ENCODE peak calls at places on chromosomes 11 and 22, in eight cellular contexts. B, J, X, V, E, Y, N and A are unnamed samples.

GRCh38 chr11:77187776-77188175 is 59.7 kb downstream of the MYO7A start:
- DNase-seq in B (no peak), J (no peak), X (no peak), V (no peak), E (no peak), Y (no peak), N (no peak), A (no peak)

GRCh38 chr11:2820976-2821375 is 64.6 kb downstream of the CDKN1C start:
- DNase-seq in B (no peak), J (no peak), X (no peak), V (no peak), E (no peak), Y (no peak), N (no peak), A (no peak)

GRCh38 chr11:93085097-93085496 is 112.7 kb downstream of the SLC36A4 start:
- DNase-seq in B (no peak), J (no peak), X (peak), V (no peak), E (no peak), Y (no peak), N (no peak), A (no peak)

GRCh38 chr22:39949964-39950737 is 10.0 kb upstream of the TMA7B start:
- DNase-seq in B (no peak), J (no peak), X (no peak), V (no peak), E (no peak), Y (no peak), N (no peak), A (no peak)

GRCh38 chr22:37197451-37198289 is 9.6 kb upstream of the C1QTNF6 start:
- DNase-seq in B (no peak), J (peak), X (peak), V (peak), E (no peak), Y (no peak), N (no peak), A (peak)

GRCh38 chr22:37095113-37095512 is 14.4 kb downstream of the TMPRSS6 start:
- DNase-seq in B (no peak), J (no peak), X (no peak), V (no peak), E (no peak), Y (no peak), N (no peak), A (no peak)

GRCh38 chr11:68666854-68667253 is 17.5 kb upstream of the GAL start:
- DNase-seq in B (no peak), J (no peak), X (no peak), V (no peak), E (peak), Y (no peak), N (no peak), A (no peak)

GRCh38 chr11:10638285-10638684 is 55.3 kb downstream of the IRAG1 start:
- DNase-seq in B (peak), J (no peak), X (peak), V (no peak), E (no peak), Y (no peak), N (no peak), A (no peak)

GRCh38 chr11:86579406-86579731 is 93.0 kb downstream of the ME3 start:
- DNase-seq in B (no peak), J (no peak), X (no peak), V (no peak), E (no peak), Y (no peak), N (no peak), A (no peak)

GRCh38 chr11:113906038-113906437 is 1.4 kb downstream of the HTR3B start:
- DNase-seq in B (no peak), J (no peak), X (peak), V (peak), E (peak), Y (no peak), N (peak), A (peak)

GRCh38 chr22:38776086-38776485 is 17.9 kb downstream of the DNAL4 start:
- DNase-seq in B (no peak), J (no peak), X (no peak), V (no peak), E (no peak), Y (no peak), N (no peak), A (no peak)

GRCh38 chr22:46081831-46082210 is 68.5 kb upstream of the PPARA start:
- DNase-seq in B (no peak), J (peak), X (no peak), V (no peak), E (peak), Y (no peak), N (no peak), A (no peak)

GRCh38 chr11:65280646-65281045 is 18.9 kb downstream of the POLA2 start:
- DNase-seq in B (no peak), J (no peak), X (no peak), V (no peak), E (no peak), Y (no peak), N (no peak), A (peak)

GRCh38 chr11:65275906-65276305 is 14.1 kb downstream of the POLA2 start:
- DNase-seq in B (no peak), J (no peak), X (no peak), V (no peak), E (no peak), Y (no peak), N (no peak), A (no peak)

GRCh38 chr11:65279713-65280459 is 18.1 kb downstream of the POLA2 start:
- DNase-seq in B (peak), J (no peak), X (peak), V (peak), E (no peak), Y (peak), N (no peak), A (peak)

GRCh38 chr11:65277878-65278277 is 16.1 kb downstream of the POLA2 start:
- DNase-seq in B (no peak), J (no peak), X (no peak), V (no peak), E (no peak), Y (no peak), N (no peak), A (no peak)

DNA sequence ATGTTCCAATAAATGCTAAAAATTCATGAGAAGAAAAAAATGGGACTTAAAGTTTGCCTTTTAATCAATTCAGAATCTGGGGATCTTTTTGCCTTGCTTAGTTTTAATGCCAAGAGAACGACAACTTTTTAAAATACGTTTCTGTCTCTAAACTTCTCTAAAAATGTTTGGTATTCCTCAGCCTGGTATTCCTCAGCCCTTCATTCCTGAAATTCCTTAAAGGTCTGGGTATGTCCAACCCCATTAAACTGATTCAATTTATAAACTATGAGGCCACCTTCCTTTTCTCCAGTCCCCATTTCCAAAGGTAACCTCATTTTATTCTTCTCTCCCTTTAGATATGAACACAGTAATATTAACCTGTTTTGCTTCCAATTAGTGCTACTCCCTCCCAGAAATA is 16.6 kb downstream of the POLA2 start:
- DNase-seq in B (no peak), J (no peak), X (no peak), V (no peak), E (no peak), Y (no peak), N (peak), A (no peak)
- H3K4me3 ChIP-seq in B (no peak), J (no peak), X (no peak), V (no peak), E (no peak), Y (no peak), N (no peak), A (no peak)

GRCh38 chr11:7413961-7414728 is 71.2 kb upstream of the OLFML1 start:
- DNase-seq in B (no peak), J (no peak), X (no peak), V (no peak), E (peak), Y (no peak), N (peak), A (no peak)
- TF ChIP-seq CTCF in B (no peak), J (no peak), X (no peak), V (no peak), E (peak), Y (no peak), N (peak), A (no peak)

GRCh38 chr11:47720651-47721050 is 5.5 kb upstream of the AGBL2 start:
- DNase-seq in B (no peak), J (no peak), X (no peak), V (no peak), E (no peak), Y (no peak), N (no peak), A (no peak)
- H3K4me3 ChIP-seq in B (no peak), J (no peak), X (no peak), V (no peak), E (no peak), Y (no peak), N (no peak), A (no peak)

GRCh38 chr22:49091917-49092545 is 735.6 kb downstream of the BRD1 start:
- DNase-seq in B (no peak), J (no peak), X (no peak), V (no peak), E (no peak), Y (no peak), N (no peak), A (no peak)

GRCh38 chr22:49088801-49089791 is 738.6 kb downstream of the BRD1 start:
- DNase-seq in B (no peak), J (no peak), X (no peak), V (no peak), E (no peak), Y (no peak), N (no peak), A (no peak)

GRCh38 chr22:49091451-49091850 is 736.2 kb downstream of the BRD1 start:
- DNase-seq in B (no peak), J (no peak), X (no peak), V (no peak), E (no peak), Y (no peak), N (no peak), A (no peak)

GRCh38 chr22:49090061-49090852 is 737.4 kb downstream of the BRD1 start:
- DNase-seq in B (no peak), J (no peak), X (no peak), V (no peak), E (no peak), Y (no peak), N (no peak), A (no peak)

GRCh38 chr22:49090853-49091135 is 736.9 kb downstream of the BRD1 start:
- DNase-seq in B (no peak), J (no peak), X (no peak), V (no peak), E (no peak), Y (no peak), N (no peak), A (no peak)
- TF ChIP-seq CTCF in B (no peak), J (no peak), X (no peak), V (no peak), E (no peak), Y (no peak), N (no peak), A (no peak)

GRCh38 chr11:62338218-62338617 is 970 bp downstream of the ASRGL1 start:
- DNase-seq in B (no peak), J (no peak), X (no peak), V (no peak), E (no peak), Y (no peak), N (no peak), A (no peak)
- H3K4me3 ChIP-seq in B (peak), J (peak), X (no peak), V (peak), E (peak), Y (peak), N (peak), A (peak)

DNA sequence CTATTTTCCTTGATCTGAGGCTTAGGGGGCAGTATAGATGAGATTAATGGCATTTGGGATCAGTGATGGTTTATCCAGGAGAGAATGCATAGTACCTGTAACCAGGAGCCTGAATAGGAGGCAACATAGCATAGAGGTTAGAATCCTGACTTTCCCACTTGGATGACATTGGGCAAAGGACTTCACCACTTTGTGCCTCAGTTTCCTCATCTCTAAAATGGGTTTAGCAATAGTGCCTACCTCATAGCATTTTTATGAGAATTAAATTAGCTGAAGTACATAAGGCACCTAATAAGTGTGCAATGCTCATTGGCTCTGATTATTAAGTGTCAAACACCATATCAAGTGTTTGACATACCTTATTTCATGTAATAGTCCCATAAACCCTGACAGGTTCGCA is 30.8 kb downstream of the CD44 start:
- DNase-seq in B (no peak), J (no peak), X (no peak), V (no peak), E (no peak), Y (no peak), N (no peak), A (no peak)
- TF ChIP-seq CTCF in B (no peak), J (no peak), X (no peak), V (no peak), E (no peak), Y (no peak), N (peak), A (no peak)

DNA sequence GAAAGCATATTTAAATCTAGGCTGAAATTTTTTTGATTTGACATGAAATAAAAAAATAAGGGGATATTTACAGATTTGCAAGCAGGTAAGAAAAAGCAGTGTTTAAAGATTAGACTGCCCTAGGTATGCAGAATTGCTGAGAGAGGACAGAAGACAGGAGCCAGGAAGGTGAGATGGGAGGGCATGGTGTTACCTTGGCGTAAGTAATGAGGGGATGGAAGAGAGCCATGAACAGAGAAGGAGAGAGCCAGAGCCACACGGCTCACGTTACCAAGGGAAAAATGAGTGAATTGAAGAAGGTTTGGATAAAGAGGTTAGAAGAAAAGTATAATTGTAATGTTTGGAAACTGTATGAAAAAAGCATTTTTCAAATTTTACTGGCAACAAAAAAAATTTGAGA is 904.3 kb downstream of the OPCML start:
- DNase-seq in B (no peak), J (no peak), X (no peak), V (no peak), E (no peak), Y (no peak), N (no peak), A (no peak)
- H3K4me3 ChIP-seq in B (no peak), J (no peak), X (no peak), V (no peak), E (no peak), Y (no peak), N (no peak), A (no peak)

DNA sequence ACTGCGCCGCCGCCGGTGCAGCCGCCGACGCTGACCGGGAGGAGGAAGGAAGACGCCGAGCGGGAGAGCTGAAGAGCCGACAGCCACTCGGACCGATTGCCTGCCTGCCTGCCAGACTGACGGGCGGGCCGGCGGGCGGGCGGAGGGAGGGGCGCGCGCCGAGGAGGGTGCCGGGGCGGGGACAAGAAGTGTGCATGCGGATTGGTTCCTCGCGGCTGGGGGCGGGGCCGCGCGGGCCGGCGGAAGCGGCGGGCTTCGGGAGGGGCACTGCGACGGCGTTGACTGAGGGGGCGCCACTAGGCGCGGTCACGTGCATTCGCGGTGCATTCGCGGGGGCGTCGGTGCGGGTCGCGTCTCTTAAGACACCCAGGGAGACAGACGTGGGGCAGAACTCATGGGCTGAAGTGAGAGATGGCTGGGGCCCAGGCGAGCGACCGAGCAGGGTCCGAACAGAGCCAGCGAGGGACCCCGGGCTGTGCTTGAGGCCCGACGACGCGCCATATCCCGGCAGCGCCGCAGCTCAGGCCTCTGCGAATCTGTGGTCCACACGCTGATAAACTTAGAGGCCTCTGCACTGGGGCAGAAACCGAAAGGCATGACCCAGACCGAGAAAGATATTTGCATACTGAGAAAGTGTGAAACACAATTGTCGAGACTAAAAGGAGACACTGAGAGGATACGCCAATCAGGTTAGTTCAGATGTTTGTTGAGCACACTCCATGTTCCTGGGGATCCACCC is at the start of gene MAPK1:
- DNase-seq in B (peak), J (peak), X (peak), V (peak), E (peak), Y (peak), N (peak), A (peak)
- TF ChIP-seq CTCF in B (peak), J (peak), X (no peak), V (peak), E (peak), Y (peak), N (peak), A (no peak)

GRCh38 chr22:26783886-26784285 is 126.5 kb downstream of the MIAT start:
- DNase-seq in B (no peak), J (no peak), X (no peak), V (no peak), E (no peak), Y (no peak), N (peak), A (no peak)
- H3K4me3 ChIP-seq in B (no peak), J (no peak), X (no peak), V (no peak), E (no peak), Y (no peak), N (no peak), A (no peak)

DNA sequence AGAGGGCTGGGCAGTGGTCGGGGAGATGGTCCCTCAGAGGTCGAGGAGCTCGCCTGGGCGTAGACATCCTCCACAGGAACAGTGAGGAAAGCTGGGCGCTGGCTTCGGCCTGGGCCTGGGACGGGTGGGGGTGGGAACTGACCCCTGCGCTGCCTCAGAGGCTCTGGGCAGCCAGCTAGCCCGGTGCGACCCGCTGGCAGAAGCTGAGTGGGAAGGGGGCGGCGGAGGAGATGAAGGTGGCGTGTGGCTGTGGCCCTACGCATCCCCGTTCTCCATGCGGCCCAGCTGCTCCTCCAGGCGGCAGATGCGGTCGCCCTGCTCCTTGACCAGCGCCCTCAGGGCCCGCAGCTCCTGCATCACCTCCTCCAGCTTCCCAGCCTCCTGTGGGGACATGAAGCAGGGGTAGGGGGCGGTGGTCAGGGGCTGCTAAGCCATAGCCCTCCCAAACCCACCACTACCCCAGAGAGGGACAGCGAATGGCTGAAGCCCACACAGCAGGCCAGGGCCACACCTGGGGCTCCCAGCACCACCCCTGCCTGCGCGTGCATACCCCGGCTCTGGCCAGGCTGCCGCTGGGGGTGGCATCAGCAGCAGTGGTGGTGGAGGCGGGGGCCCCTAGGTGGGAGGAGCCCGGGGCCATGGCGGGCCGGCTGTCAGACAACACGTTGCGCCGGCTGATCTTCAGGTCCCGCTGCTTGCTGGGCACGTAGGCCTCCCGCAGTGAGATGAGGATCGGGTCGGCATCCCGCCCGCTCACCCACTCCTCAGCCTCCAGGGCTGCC is 830 bp upstream of the PTPRCAP start:
- DNase-seq in B (no peak), J (no peak), X (no peak), V (no peak), E (no peak), Y (peak), N (no peak), A (no peak)
- TF ChIP-seq CTCF in B (no peak), J (no peak), X (no peak), V (no peak), E (no peak), Y (no peak), N (no peak), A (no peak)